ENCODE peak calls at places on chromosomes 5 and 9, in seven cellular contexts. X is tibial artery; E is Jurkat, Clone E6-1; V is OCI-LY7; Z is HCT116; T is adipocyte; C is stomach. M is an unnamed sample.

GRCh38 chr9:93659044-93659836 is 82.9 kb downstream of the PHF2 start:
- DNase-seq in X (peak), E (no peak), V (no peak), Z (no peak), T (no peak), C (no peak), M (no peak)

GRCh38 chr5:125696762-125697161 is 726.4 kb upstream of the GRAMD2B start:
- DNase-seq in X (no peak), E (no peak), V (no peak), Z (no peak), T (peak), C (no peak), M (peak)

GRCh38 chr9:7970666-7971335 is 171.2 kb upstream of the DMAC1 start:
- DNase-seq in X (no peak), E (no peak), V (no peak), Z (no peak), T (no peak), C (no peak), M (no peak)

GRCh38 chr9:94672811-94673487 is 33.6 kb upstream of the FBP1 start:
- DNase-seq in X (no peak), E (no peak), V (no peak), Z (no peak), T (peak), C (no peak), M (no peak)

GRCh38 chr9:98862936-98863335 is 55.5 kb downstream of the GALNT12 start:
- DNase-seq in X (no peak), E (no peak), V (no peak), Z (no peak), T (no peak), C (no peak), M (no peak)

GRCh38 chr5:59583810-59584562 is 309.5 kb downstream of the PDE4D start:
- DNase-seq in X (no peak), E (no peak), V (no peak), Z (no peak), T (no peak), C (no peak), M (no peak)

GRCh38 chr5:122999947-123000563 is 36.5 kb downstream of the PPIC start:
- DNase-seq in X (peak), E (no peak), V (peak), Z (peak), T (no peak), C (peak), M (peak)

GRCh38 chr9:109436071-109436470 is 62.0 kb downstream of the PTPN3 start:
- DNase-seq in X (no peak), E (no peak), V (no peak), Z (no peak), T (no peak), C (no peak), M (no peak)

GRCh38 chr5:102262688-102263087 is 33.4 kb downstream of the SLCO4C1 start:
- DNase-seq in X (no peak), E (no peak), V (no peak), Z (no peak), T (no peak), C (no peak), M (no peak)

GRCh38 chr5:79200573-79201183 is 35.3 kb upstream of the JMY start:
- DNase-seq in X (no peak), E (peak), V (peak), Z (no peak), T (peak), C (no peak), M (peak)

GRCh38 chr9:7117676-7118561 is 360.1 kb downstream of the KDM4C start:
- DNase-seq in X (no peak), E (no peak), V (no peak), Z (no peak), T (peak), C (no peak), M (no peak)

GRCh38 chr9:72615931-72616330 is 94.5 kb downstream of the TMC1 start:
- DNase-seq in X (no peak), E (no peak), V (no peak), Z (no peak), T (no peak), C (no peak), M (no peak)

GRCh38 chr9:81538929-81539716 is 150.2 kb downstream of the TLE1 start:
- DNase-seq in X (no peak), E (no peak), V (no peak), Z (no peak), T (no peak), C (no peak), M (no peak)

GRCh38 chr5:5314626-5315025 is 107.9 kb upstream of the ICE1 start:
- DNase-seq in X (no peak), E (no peak), V (no peak), Z (no peak), T (no peak), C (no peak), M (no peak)

GRCh38 chr9:34559616-34560546 is 29.6 kb downstream of the CNTFR start:
- DNase-seq in X (peak), E (no peak), V (no peak), Z (no peak), T (peak), C (peak), M (peak)

GRCh38 chr9:94843089-94843488 is 116.6 kb downstream of the AOPEP start:
- DNase-seq in X (no peak), E (no peak), V (no peak), Z (no peak), T (no peak), C (no peak), M (peak)

DNA sequence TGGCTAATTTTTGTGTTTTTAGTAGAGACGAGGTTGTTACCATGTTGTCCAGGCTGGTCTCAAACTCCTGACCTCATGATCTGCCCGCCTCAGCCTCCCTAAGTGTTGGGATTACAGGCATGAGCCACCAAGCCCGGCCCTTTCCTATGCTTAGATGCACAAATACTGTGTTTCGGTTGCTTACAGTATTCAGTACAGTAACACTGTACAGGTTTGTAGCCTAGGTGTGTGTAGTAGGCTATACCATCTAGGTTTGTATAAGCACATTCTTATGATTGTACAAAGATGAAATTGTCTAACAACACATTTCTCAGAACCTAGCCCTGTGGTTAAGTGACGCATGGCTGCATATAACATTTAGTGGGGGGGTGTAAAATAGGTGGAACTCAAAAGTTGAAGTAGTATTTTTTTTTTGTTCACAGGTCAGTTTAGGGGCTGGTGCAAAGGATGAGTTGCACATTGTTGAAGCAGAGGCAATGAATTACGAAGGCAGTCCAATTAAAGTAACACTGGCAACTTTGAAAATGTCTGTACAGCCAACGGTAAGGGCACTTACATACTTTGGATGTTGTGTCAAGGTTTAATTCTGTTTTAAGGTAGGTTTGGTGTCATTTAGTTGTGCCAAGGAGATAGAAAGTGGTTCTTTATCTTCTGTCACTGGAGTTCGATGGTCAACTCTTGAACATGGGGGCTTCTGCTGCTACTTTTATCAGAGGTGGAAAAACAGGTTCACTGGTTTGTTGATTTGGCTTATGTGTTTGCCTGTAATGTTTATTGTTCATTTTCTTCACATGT is 3.4 kb downstream of the NPM1 start:
- DNase-seq in X (no peak), E (no peak), V (no peak), Z (no peak), T (no peak), C (no peak), M (no peak)
- H3K4me3 ChIP-seq in X (no peak), E (no peak), V (peak), Z (no peak), T (peak), C (peak), M (peak)

GRCh38 chr9:128088253-128088945 is 20.4 kb downstream of the SLC25A25 start:
- DNase-seq in X (no peak), E (peak), V (no peak), Z (no peak), T (no peak), C (no peak), M (no peak)

GRCh38 chr9:128084746-128085145 is 16.7 kb downstream of the SLC25A25 start:
- DNase-seq in X (no peak), E (no peak), V (no peak), Z (no peak), T (no peak), C (no peak), M (no peak)

GRCh38 chr9:128087262-128087661 is 19.2 kb downstream of the SLC25A25 start:
- DNase-seq in X (no peak), E (no peak), V (no peak), Z (no peak), T (no peak), C (no peak), M (no peak)

GRCh38 chr9:128082173-128082572 is 14.1 kb downstream of the SLC25A25 start:
- DNase-seq in X (no peak), E (no peak), V (no peak), Z (peak), T (no peak), C (no peak), M (no peak)

DNA sequence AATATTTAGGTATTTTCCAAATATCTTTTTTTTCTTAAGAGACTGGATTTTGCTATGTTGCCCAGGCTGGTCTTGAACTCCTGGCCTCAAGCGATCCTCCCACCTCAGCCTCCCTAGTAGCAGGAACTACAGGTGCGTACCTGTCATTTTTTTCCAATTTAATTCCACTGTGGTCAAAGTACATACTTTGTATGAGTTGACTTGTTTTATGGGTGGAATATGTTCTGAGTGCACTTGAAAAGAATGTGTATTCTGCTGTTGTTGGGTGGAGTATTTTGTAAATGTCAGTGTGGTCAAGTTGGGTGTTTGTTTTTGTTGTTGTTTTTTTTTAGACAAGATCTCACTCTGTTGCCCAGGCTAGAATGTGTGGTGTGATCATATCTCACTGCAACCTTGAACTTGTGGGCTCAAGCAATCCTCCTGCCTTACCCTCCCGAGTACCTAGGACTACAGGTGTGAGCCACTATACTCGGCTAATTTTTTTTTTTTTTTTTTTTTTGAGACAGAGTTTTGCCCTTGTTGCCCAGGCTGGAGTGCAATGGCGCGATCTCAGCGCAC is 17.9 kb downstream of the SLC25A25 start:
- DNase-seq in X (no peak), E (no peak), V (no peak), Z (no peak), T (peak), C (no peak), M (no peak)
- H3K4me3 ChIP-seq in X (no peak), E (no peak), V (no peak), Z (no peak), T (no peak), C (no peak), M (no peak)

GRCh38 chr5:172638209-172638768 is 2.8 kb upstream of the NEURL1B start:
- DNase-seq in X (no peak), E (no peak), V (peak), Z (no peak), T (no peak), C (no peak), M (no peak)

GRCh38 chr5:172642046-172642409 is 965 bp downstream of the NEURL1B start:
- DNase-seq in X (no peak), E (no peak), V (no peak), Z (no peak), T (no peak), C (no peak), M (no peak)

GRCh38 chr5:172640822-172641358 is at the start of gene NEURL1B:
- DNase-seq in X (peak), E (peak), V (peak), Z (peak), T (peak), C (peak), M (peak)

GRCh38 chr5:172641359-172642045 is 439 bp downstream of the NEURL1B start:
- DNase-seq in X (no peak), E (no peak), V (peak), Z (no peak), T (no peak), C (no peak), M (no peak)

GRCh38 chr5:172640139-172640538 is 924 bp upstream of the NEURL1B start:
- DNase-seq in X (no peak), E (no peak), V (no peak), Z (no peak), T (no peak), C (no peak), M (no peak)
- H3K4me3 ChIP-seq in X (no peak), E (peak), V (no peak), Z (peak), T (no peak), C (no peak), M (no peak)

GRCh38 chr5:173613433-173614144 is 2.9 kb downstream of the BOD1 start:
- DNase-seq in X (no peak), E (no peak), V (no peak), Z (no peak), T (no peak), C (no peak), M (no peak)
- H3K4me3 ChIP-seq in X (no peak), E (no peak), V (no peak), Z (no peak), T (peak), C (no peak), M (no peak)

DNA sequence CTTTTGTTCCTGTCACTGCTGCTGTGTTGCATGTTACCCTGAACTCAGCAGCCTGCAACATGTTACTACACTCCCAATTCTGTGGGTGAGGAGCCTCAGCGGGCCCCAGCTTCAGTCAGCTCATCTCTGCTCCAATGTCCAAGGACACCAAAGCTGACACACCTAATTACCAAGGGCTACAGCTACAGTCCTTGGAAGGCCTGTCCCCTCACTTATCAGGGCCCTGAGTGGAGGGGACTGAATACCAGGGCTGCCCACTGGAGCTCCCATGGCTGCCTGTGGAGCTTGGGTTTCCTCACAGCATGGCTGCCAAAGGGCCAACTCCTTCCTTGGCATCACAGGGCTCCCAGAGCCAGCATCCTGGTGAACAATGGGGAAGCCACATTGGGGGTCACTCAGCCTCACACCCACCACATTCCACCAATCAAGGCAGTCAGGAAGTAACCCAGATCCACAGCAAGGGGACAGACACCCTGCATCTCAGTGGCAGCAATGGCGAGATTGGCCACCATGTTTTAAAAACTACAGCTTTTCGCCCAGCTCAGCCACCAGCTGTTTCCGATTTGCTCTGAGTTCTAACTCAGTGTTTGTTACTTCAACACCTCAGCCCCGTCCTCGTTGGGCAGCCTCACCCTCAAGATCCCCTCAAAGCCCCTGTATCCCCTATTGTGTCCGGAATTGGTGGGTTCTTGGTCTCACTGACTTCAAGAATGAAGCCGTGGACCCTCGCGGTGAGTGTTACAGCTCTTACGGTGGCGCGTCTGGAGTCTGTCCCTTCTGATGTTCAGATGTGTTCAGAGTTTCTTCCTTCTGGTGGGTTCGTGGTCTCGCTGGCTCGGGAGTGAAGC is 18.9 kb downstream of the SEMA4D start:
- DNase-seq in X (no peak), E (no peak), V (no peak), Z (no peak), T (no peak), C (no peak), M (no peak)
- H3K4me3 ChIP-seq in X (no peak), E (no peak), V (no peak), Z (no peak), T (no peak), C (peak), M (no peak)

GRCh38 chr5:114310666-114311065 is 51.2 kb upstream of the KCNN2 start:
- DNase-seq in X (no peak), E (no peak), V (no peak), Z (no peak), T (no peak), C (no peak), M (no peak)
- H3K4me3 ChIP-seq in X (no peak), E (no peak), V (no peak), Z (no peak), T (no peak), C (no peak), M (no peak)

GRCh38 chr5:9724707-9725106 is 94.6 kb upstream of the TAS2R1 start:
- DNase-seq in X (no peak), E (no peak), V (no peak), Z (no peak), T (no peak), C (no peak), M (no peak)
- H3K4me3 ChIP-seq in X (no peak), E (no peak), V (no peak), Z (no peak), T (no peak), C (no peak), M (no peak)

DNA sequence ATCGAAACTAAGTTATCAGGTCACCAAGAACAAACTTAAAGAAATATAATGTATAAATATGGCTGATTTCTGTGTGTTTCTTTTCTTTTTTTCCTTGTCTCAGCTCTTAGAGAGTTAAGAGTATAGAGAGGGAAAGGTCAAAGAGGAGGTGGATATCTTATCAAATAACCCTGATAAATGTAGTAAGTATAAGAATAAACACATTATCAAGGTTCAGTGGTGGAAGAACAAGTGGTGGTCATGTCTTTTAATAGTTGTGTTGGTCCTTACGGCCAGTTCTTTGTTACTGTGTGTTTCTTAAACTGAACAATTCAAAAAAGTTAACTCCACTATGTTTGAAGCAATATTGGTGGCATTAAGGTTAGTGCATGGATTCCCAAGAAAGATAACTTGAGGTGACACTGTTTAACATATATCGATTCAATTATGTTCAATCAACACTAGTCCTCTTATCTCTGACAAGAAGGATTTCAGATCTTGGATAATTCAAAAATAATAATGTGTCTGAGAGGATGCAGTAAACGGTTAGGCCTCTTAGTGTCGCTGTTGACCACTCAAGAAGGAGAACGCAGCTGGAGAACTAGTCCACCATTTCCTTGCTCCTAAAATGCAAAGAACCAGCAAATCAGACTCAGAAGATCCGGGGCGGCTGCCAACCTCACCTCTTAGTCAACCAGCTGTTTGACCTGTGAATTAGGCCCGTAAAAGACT is at the start of gene PCDHGA3:
- DNase-seq in X (no peak), E (no peak), V (peak), Z (no peak), T (peak), C (no peak), M (no peak)
- H3K4me3 ChIP-seq in X (peak), E (no peak), V (no peak), Z (no peak), T (peak), C (peak), M (no peak)